ENCODE peak calls at places on chromosome 2, in nine cellular contexts. V is ovary; X is sigmoid colon; M is aorta; U is psoas muscle; D is CD4-positive, alpha-beta memory T cell; P is IMR-90; I is K562; C is upper lobe of right lung. N is an unnamed sample.
A peak's percentile ranks its signal among the peaks of the same experiment; 100 is the strongest.

GRCh38 chr2:233829193-233830110 is 24.9 kb downstream of the HJURP start:
- DNase-seq in C (peak; percentile 32), V (no peak), P (no peak), U (no peak), M (peak; percentile 55), X (peak; percentile 42), D (no peak), I (no peak), N (no peak)

GRCh38 chr2:230498506-230499107 is 82.6 kb downstream of the SP100 start:
- DNase-seq in C (no peak), D (no peak), X (no peak), P (no peak), V (no peak), U (no peak), M (no peak), I (no peak), N (no peak)

GRCh38 chr2:234074751-234075520 is 24.4 kb downstream of the SPP2 start:
- DNase-seq in U (no peak), I (no peak), P (no peak), X (no peak), C (no peak), D (no peak), V (no peak), M (no peak), N (no peak)

GRCh38 chr2:227503433-227504406 is 31.8 kb downstream of the AGFG1 start:
- DNase-seq in D (no peak), X (no peak), V (no peak), P (peak; percentile 57), I (peak; percentile 31), C (no peak), U (peak; percentile 37), M (no peak), N (no peak)

GRCh38 chr2:158011055-158011771 is 90.5 kb upstream of the UPP2 start:
- DNase-seq in M (no peak), V (no peak), U (no peak), X (no peak), P (no peak), D (no peak), I (peak; percentile 25), C (no peak), N (no peak)

GRCh38 chr2:149877913-149878312 is 290.3 kb upstream of the MMADHC start:
- DNase-seq in V (no peak), U (no peak), I (no peak), M (no peak), P (peak; percentile 41), X (no peak), C (no peak), D (no peak), N (no peak)

GRCh38 chr2:34806891-34807290 is 1207.8 kb upstream of the FAM98A start:
- DNase-seq in C (no peak), M (no peak), P (no peak), V (no peak), D (no peak), X (no peak), I (no peak), U (no peak), N (no peak)

GRCh38 chr2:108835038-108835437 is 48.5 kb downstream of the CCDC138 start:
- DNase-seq in C (no peak), D (no peak), V (no peak), X (no peak), P (no peak), I (no peak), U (no peak), M (no peak), N (no peak)

GRCh38 chr2:19799881-19800780 is 101.7 kb downstream of the TTC32 start:
- DNase-seq in X (no peak), D (no peak), P (no peak), M (no peak), I (no peak), V (no peak), C (no peak), U (no peak), N (no peak)

GRCh38 chr2:19804861-19805260 is 96.9 kb downstream of the TTC32 start:
- DNase-seq in X (no peak), M (no peak), I (no peak), P (no peak), C (no peak), V (no peak), D (no peak), U (no peak), N (no peak)

GRCh38 chr2:19800796-19801195 is 101.0 kb downstream of the TTC32 start:
- DNase-seq in P (no peak), U (no peak), D (no peak), I (no peak), M (no peak), C (no peak), X (no peak), V (no peak), N (no peak)

GRCh38 chr2:19802088-19802806 is 99.5 kb downstream of the TTC32 start:
- DNase-seq in P (peak; percentile 50), C (no peak), X (no peak), I (no peak), U (no peak), M (no peak), V (no peak), D (no peak), N (no peak)

DNA sequence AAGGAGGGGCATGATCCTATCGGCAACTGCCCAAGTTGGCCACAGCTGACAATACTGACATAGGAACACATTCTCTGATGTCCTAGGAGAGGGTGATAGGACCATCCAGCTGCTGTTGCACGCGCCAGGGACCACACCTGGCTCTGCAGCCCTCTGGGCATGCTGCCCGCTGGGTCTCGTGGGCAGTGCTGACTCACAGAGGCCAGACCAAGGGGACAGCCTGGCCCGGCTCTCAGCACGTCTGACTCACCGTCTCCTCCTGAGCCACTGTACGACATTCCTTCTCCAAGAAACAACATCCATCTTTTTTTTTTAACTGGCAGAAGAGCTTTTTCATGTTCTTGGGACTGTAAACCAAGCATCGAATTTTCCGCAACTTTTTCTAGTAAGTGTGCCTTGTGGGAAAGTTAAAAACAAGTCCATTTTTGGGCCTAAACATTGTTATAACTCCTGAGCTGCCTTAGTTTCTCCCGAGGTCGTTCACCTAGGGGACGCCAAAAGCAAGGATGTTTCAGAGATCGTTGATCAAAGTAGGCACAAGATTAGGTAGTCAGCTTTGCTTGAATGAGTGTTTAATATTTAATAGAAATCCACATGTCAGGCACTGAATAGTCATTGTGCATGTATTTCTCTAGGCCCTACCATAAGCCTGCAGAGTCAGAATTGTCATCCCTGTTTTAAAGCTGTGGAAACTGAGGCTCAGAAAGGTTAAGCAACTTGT is 100.3 kb downstream of the TTC32 start:
- DNase-seq in P (peak; percentile 98), U (peak; percentile 92), D (no peak), C (peak; percentile 71), I (no peak), X (peak; percentile 94), V (peak; percentile 25), M (peak; percentile 97), N (no peak)
- H3K27ac ChIP-seq in P (peak overlapping the region; percentile 55), U (peak overlapping the region; percentile 70), D (no peak overlapping the region), C (no peak overlapping the region), I (no peak overlapping the region), X (peak overlapping the region; percentile 76), V (no peak overlapping the region), M (peak overlapping the region; percentile 99), N (no peak overlapping the region)

GRCh38 chr2:42092084-42092996 is 44.5 kb downstream of the PKDCC start:
- DNase-seq in M (no peak), P (no peak), D (no peak), U (no peak), X (no peak), C (no peak), V (no peak), I (no peak), N (no peak)

GRCh38 chr2:42098571-42099430 is 51.0 kb downstream of the PKDCC start:
- DNase-seq in C (peak; percentile 71), I (no peak), P (no peak), M (peak; percentile 79), X (no peak), V (no peak), U (peak; percentile 47), D (peak; percentile 22), N (no peak)

GRCh38 chr2:42094114-42094513 is 46.3 kb downstream of the PKDCC start:
- DNase-seq in P (no peak), C (no peak), U (no peak), D (no peak), V (no peak), I (no peak), M (no peak), X (no peak), N (no peak)

GRCh38 chr2:42096869-42097591 is 49.2 kb downstream of the PKDCC start:
- DNase-seq in M (no peak), I (no peak), P (no peak), D (no peak), V (no peak), X (no peak), C (no peak), U (no peak), N (no peak)

GRCh38 chr2:42095923-42096408 is 48.1 kb downstream of the PKDCC start:
- DNase-seq in M (peak; percentile 90), P (peak; percentile 83), C (peak; percentile 80), V (peak; percentile 83), U (peak; percentile 68), I (peak; percentile 39), D (peak; percentile 74), X (peak; percentile 86), N (peak; percentile 75)
- H3K27me3 ChIP-seq in M (no peaks in the 10 kb centered on the region), P (no peaks in the 10 kb centered on the region), C (no peaks in the 10 kb centered on the region), V (no peaks in the 10 kb centered on the region), U (no peaks in the 10 kb centered on the region), I (peaks cover 2% of the 10 kb centered on the region), D (no peaks in the 10 kb centered on the region), X (no peaks in the 10 kb centered on the region), N (no peaks in the 10 kb centered on the region)

GRCh38 chr2:8412586-8412985 is 269.3 kb upstream of the ID2 start:
- DNase-seq in D (no peak), C (no peak), X (peak; percentile 72), I (no peak), V (no peak), U (peak; percentile 70), P (no peak), M (no peak), N (no peak)
- H3K27ac ChIP-seq in D (no peak overlapping the region), C (peak overlapping the region; percentile 4), X (no peak overlapping the region), I (no peak overlapping the region), V (no peak overlapping the region), U (no peak overlapping the region), P (no peak overlapping the region), M (no peak overlapping the region), N (no peak overlapping the region)

GRCh38 chr2:203543898-203544328 is 8.8 kb upstream of the RAPH1 start:
- DNase-seq in D (no peak), U (no peak), P (no peak), M (no peak), I (no peak), C (no peak), V (no peak), X (no peak), N (no peak)
- H3K27me3 ChIP-seq in D (no peaks in the 10 kb centered on the region), U (no peaks in the 10 kb centered on the region), P (peaks cover 1% of the 10 kb centered on the region), M (no peaks in the 10 kb centered on the region), I (peaks cover 2% of the 10 kb centered on the region), C (no peaks in the 10 kb centered on the region), V (no peaks in the 10 kb centered on the region), X (no peaks in the 10 kb centered on the region), N (no peaks in the 10 kb centered on the region)

DNA sequence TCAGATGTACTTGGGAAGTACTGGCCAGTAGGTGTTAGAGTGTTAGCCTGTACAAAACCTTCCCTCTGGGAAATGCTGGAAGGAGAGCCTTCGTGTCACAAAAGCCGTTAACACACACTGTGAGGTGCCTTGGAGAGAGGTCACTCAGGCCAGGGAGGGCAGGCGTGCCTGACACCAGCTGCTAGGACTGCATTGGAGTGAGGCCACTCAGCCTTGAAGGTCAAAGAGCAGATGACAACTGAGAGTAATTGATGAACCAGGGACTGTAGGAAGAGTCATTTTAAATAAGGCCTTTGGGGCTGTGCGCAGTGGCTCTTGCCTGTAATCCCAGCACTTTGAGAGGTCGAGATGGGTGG is 45.4 kb downstream of the ASAP2 start:
- DNase-seq in P (no peak), D (no peak), I (no peak), U (no peak), C (no peak), M (no peak), V (no peak), X (no peak), N (no peak)
- H3K27ac ChIP-seq in P (peak overlapping the region; percentile 91), D (no peak overlapping the region), I (no peak overlapping the region), U (peak overlapping the region; percentile 30), C (no peak overlapping the region), M (peak overlapping the region; percentile 23), V (no peak overlapping the region), X (peak overlapping the region; percentile 34), N (no peak overlapping the region)